ENCODE peak calls at places on chromosomes 3 and 15, in four cellular contexts. N is IMR-90, U is H1, C is mesendoderm. W is an unnamed sample.

GRCh38 chr3:157282261-157283191 is 122.6 kb upstream of the CCNL1 start:
- DNase-seq in N (peak), U (no peak), C (no peak), W (no peak)

GRCh38 chr15:89243691-89244511 is at the start of gene FANCI:
- DNase-seq in N (peak), U (peak), C (peak), W (peak)

GRCh38 chr15:61380270-61380669 is 151.2 kb upstream of the RORA start:
- DNase-seq in N (no peak), U (no peak), C (no peak), W (no peak)

GRCh38 chr15:37079726-37080125 is 20.6 kb downstream of the MEIS2 start:
- DNase-seq in N (peak), U (no peak), C (no peak), W (no peak)

GRCh38 chr15:89631902-89632264 is 23.4 kb downstream of the KIF7 start:
- DNase-seq in N (no peak), U (no peak), C (no peak), W (no peak)

GRCh38 chr15:57732526-57733331 is 26.2 kb downstream of the POLR2M start:
- DNase-seq in N (peak), U (no peak), C (peak), W (peak)

GRCh38 chr3:25156526-25157075 is 271.5 kb upstream of the RARB start:
- DNase-seq in N (peak), U (peak), C (peak), W (no peak)

GRCh38 chr3:167304077-167304476 is 76.0 kb downstream of the ZBBX start:
- DNase-seq in N (no peak), U (no peak), C (peak), W (no peak)

GRCh38 chr3:156483426-156483825 is 71.5 kb downstream of the SSR3 start:
- DNase-seq in N (peak), U (no peak), C (no peak), W (no peak)

GRCh38 chr3:194828126-194828525 is 142.4 kb downstream of the FAM43A start:
- DNase-seq in N (no peak), U (no peak), C (no peak), W (no peak)

GRCh38 chr3:20361000-20361399 is 175.0 kb upstream of the SGO1 start:
- DNase-seq in N (no peak), U (no peak), C (no peak), W (no peak)

GRCh38 chr3:187947927-187948682 is 202.8 kb upstream of the BCL6 start:
- DNase-seq in N (no peak), U (no peak), C (no peak), W (no peak)

GRCh38 chr15:38320181-38320580 is 67.5 kb downstream of the SPRED1 start:
- DNase-seq in N (peak), U (no peak), C (no peak), W (no peak)

GRCh38 chr3:23650371-23651140 is 155.2 kb upstream of the UBE2E1 start:
- DNase-seq in N (peak), U (no peak), C (no peak), W (no peak)

GRCh38 chr3:33035596-33035995 is 61.4 kb downstream of the GLB1 start:
- DNase-seq in N (peak), U (no peak), C (peak), W (no peak)

GRCh38 chr3:132595036-132595435 is 2.0 kb upstream of the ACKR4 start:
- DNase-seq in N (peak), U (no peak), C (peak), W (peak)

GRCh38 chr3:86244897-86245296 is 746.1 kb downstream of the VGLL3 start:
- DNase-seq in N (no peak), U (no peak), C (no peak), W (no peak)

GRCh38 chr3:55000546-55000945 is 72.7 kb upstream of the LRTM1 start:
- DNase-seq in N (peak), U (no peak), C (peak), W (no peak)

GRCh38 chr3:133468251-133468721 is 68.4 kb downstream of the BFSP2 start:
- DNase-seq in N (peak), U (no peak), C (no peak), W (no peak)

GRCh38 chr3:194749631-194750271 is 64.1 kb downstream of the FAM43A start:
- DNase-seq in N (no peak), U (no peak), C (no peak), W (peak)

GRCh38 chr3:17059966-17060560 is 175.3 kb downstream of the PLCL2 start:
- DNase-seq in N (no peak), U (no peak), C (no peak), W (no peak)

GRCh38 chr3:98109789-98110188 is 20.7 kb upstream of the OR5H1 start:
- DNase-seq in N (no peak), U (no peak), C (no peak), W (no peak)

GRCh38 chr15:67188551-67189218 is 65.8 kb downstream of the AAGAB start:
- DNase-seq in N (peak), U (no peak), C (no peak), W (no peak)

GRCh38 chr3:192816274-192816853 is 89.0 kb upstream of the FGF12 start:
- DNase-seq in N (peak), U (no peak), C (peak), W (no peak)

GRCh38 chr3:59469948-59470723 is 420.3 kb upstream of the CFAP20DC start:
- DNase-seq in N (no peak), U (no peak), C (no peak), W (no peak)

GRCh38 chr3:149576071-149576564 is 81.7 kb downstream of the WWTR1 start:
- DNase-seq in N (peak), U (no peak), C (peak), W (peak)

GRCh38 chr15:90174140-90174891 is 26.8 kb upstream of the SEMA4B start:
- DNase-seq in N (no peak), U (no peak), C (no peak), W (peak)

GRCh38 chr3:36991923-36992805 is 767 bp downstream of the EPM2AIP1 start:
- DNase-seq in N (peak), U (no peak), C (no peak), W (no peak)

GRCh38 chr3:78941587-78941986 is 826.2 kb downstream of the ROBO1 start:
- DNase-seq in N (peak), U (no peak), C (no peak), W (no peak)

GRCh38 chr3:186021673-186022362 is 84.0 kb upstream of the TRA2B start:
- DNase-seq in N (peak), U (no peak), C (peak), W (no peak)

DNA sequence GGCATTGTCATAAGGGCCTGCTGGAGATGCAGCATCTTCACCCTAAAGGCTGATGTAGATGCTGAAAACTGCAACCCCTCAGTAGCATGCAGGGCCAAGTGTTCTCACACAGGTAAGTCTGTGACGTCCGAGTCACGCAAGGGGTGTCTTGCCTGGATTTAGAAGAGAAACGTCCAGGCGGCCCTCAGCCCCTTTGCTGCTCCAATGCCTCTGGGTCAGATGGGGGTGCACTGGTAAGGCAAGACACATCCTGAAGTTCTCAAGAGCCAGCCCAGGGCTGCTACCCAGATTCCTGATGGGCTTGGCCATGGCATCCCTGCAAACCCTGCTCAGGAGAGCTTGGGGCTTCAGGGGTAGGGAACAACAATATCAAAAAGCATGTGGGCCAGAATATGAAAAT is 25.4 kb downstream of the ONECUT1 start:
- DNase-seq in N (no peak), U (no peak), C (no peak), W (no peak)
- H4K5ac ChIP-seq in N (no peak), U (no peak), C (no peak), W (no peak)

GRCh38 chr3:127834771-127835170 is 12.5 kb upstream of the MGLL start:
- DNase-seq in N (no peak), U (no peak), C (no peak), W (no peak)
- H4K5ac ChIP-seq in N (no peak), U (no peak), C (no peak), W (no peak)

DNA sequence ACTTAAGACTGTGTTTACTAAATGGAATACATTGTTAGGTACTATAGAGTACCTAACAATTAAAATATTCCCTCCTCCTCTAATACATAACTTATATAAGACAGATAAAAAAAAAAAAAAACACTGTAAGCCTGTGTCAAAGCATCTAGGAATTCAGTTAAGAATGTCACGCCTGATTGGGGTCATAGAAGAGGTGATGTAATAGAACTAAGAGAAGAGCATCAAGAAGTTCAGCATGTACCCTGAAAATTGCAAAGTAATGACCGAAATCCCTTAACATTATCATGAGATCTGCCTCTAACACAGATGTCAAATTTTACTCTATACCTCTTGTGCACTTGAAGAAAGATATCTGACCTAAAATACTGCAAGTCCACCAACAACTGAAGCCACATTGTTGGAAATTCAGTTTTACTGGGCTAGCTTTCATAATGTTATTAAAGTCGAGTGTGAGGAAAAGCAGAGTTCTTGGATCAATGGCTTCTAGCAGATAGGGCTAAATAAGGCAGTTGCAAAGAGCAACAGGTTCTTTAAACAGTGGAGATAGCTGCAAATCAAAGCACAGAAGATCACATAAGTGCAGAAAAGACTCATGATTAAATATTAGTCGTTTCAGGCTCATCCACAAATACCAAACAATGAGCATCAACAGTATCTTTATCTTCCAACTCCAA is 75.0 kb downstream of the TBL1XR1 start:
- DNase-seq in N (no peak), U (no peak), C (peak), W (no peak)
- H4K5ac ChIP-seq in N (no peak), U (no peak), C (no peak), W (no peak)

GRCh38 chr3:152348436-152349177 is 79.9 kb downstream of the MBNL1 start:
- DNase-seq in N (peak), U (no peak), C (no peak), W (no peak)

GRCh38 chr3:152350139-152350538 is 81.4 kb downstream of the MBNL1 start:
- DNase-seq in N (peak), U (no peak), C (peak), W (no peak)

GRCh38 chr3:152349397-152349796 is 80.7 kb downstream of the MBNL1 start:
- DNase-seq in N (peak), U (no peak), C (no peak), W (no peak)

GRCh38 chr3:152346058-152346457 is 77.3 kb downstream of the MBNL1 start:
- DNase-seq in N (no peak), U (no peak), C (no peak), W (no peak)

DNA sequence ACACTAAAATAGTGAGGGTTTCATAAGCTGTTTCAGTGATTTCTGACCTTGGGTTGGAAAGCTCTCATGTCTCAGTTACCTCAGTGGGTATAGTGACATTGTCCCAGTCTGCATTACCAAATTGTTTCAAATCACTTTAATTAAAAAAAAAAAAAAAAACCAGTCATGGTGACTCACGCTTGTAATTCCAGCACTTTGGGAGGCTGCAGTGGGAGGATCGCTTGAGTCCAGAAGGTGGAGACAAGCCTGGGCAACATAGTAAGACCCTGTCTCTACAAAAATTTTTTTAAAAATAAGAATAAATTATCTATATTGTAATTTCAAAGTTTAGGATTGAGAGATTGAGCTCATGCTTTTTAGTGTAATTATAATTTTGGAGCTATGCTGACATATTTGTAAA is 78.0 kb downstream of the MBNL1 start:
- DNase-seq in N (no peak), U (no peak), C (no peak), W (no peak)
- H4K5ac ChIP-seq in N (no peak), U (no peak), C (no peak), W (no peak)

GRCh38 chr15:51076142-51076897 is 18.4 kb downstream of the TNFAIP8L3 start:
- DNase-seq in N (no peak), U (no peak), C (no peak), W (no peak)

GRCh38 chr15:51075364-51075763 is 19.3 kb downstream of the TNFAIP8L3 start:
- DNase-seq in N (no peak), U (no peak), C (no peak), W (no peak)

GRCh38 chr15:51077565-51078153 is 17.0 kb downstream of the TNFAIP8L3 start:
- DNase-seq in N (no peak), U (peak), C (peak), W (peak)

GRCh38 chr15:51074926-51075325 is 19.8 kb downstream of the TNFAIP8L3 start:
- DNase-seq in N (no peak), U (no peak), C (no peak), W (no peak)

DNA sequence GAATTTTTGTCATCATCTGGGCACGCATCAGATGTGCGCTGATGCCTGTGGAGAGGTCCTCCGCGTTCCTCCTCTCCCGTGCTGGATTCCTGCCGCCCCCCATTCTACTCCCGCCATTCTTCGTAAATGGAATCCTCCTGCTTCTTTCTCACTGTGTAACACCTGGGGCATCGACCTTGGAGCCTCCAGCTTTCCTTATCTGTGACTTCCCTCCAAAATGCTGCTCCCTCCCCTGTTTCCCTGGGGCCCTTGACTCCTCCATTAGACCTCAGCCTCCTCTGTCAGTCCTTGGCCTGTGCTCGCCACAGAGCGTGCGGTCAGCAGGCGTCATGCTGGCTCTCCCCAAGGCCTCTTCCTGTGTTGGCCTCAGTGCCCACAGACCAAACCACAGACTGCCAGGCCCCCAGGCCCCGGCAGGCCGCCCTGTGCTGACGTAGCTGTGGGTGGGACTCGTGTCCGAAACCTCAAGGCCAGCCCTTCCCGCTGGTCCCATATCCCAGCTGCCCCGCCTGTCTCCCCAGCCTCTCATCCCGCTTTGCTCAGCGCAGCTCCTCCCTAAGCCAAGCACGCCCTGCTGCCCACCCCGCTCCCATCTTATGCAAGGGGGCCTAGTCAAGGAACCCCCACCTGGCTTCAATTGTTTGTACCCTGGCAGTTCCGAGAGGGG is 17.7 kb downstream of the TNFAIP8L3 start:
- DNase-seq in N (no peak), U (no peak), C (peak), W (peak)
- H4K5ac ChIP-seq in N (no peak), U (no peak), C (no peak), W (no peak)

DNA sequence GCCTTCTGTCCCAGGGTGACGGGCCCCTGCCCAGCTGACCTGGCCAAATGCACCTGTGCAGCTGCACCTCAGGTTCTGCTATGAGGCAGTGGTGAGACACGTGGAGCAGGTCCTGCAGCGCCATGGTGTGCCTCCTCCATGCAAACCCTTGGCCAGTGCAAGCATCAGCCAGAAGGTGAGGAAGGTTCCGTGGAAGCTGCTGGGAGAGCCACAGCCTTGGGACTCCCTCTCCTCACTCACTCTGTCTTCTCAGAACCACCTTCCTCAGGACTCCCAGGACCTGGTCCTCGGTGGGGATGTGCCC is 31.6 kb downstream of the PTPN23 start:
- DNase-seq in N (no peak), U (no peak), C (no peak), W (no peak)
- H4K5ac ChIP-seq in N (no peak), U (no peak), C (no peak), W (no peak)

GRCh38 chr15:76987896-76988860 is 6.7 kb upstream of the PSTPIP1 start:
- DNase-seq in N (no peak), U (no peak), C (peak), W (peak)
- H4K5ac ChIP-seq in N (no peak), U (no peak), C (no peak), W (no peak)

W was measured in H9.